ENCODE peak calls at places on chromosomes 12 and 14, in five cellular contexts. A is HepG2, W is A549, Z is K562, N is H1. B is an unnamed sample.

GRCh38 chr12:65784616-65785015 is 39.7 kb upstream of the HMGA2 start:
- DNase-seq in A (no peak), W (no peak), Z (no peak), N (no peak), B (no peak)

GRCh38 chr12:57389033-57389432 is 41.8 kb downstream of the R3HDM2 start:
- DNase-seq in A (no peak), W (peak), Z (no peak), N (no peak), B (peak)

GRCh38 chr12:47112679-47113078 is 32.9 kb upstream of the AMIGO2 start:
- DNase-seq in A (no peak), W (no peak), Z (no peak), N (no peak), B (no peak)

GRCh38 chr14:25349269-25349668 is 299.3 kb upstream of the STXBP6 start:
- DNase-seq in A (no peak), W (no peak), Z (no peak), N (no peak), B (no peak)

GRCh38 chr12:50925342-50925651 is 27.0 kb upstream of the HIGD1C start:
- DNase-seq in A (no peak), W (no peak), Z (no peak), N (no peak), B (no peak)

GRCh38 chr12:122909442-122910288 is 13.7 kb upstream of the VPS37B start:
- DNase-seq in A (no peak), W (no peak), Z (no peak), N (no peak), B (no peak)

GRCh38 chr12:124098101-124098757 is 125.2 kb downstream of the ZNF664 start:
- DNase-seq in A (no peak), W (no peak), Z (no peak), N (no peak), B (no peak)

GRCh38 chr14:50050171-50050570 is 66.2 kb downstream of the VCPKMT start:
- DNase-seq in A (no peak), W (no peak), Z (no peak), N (no peak), B (no peak)

GRCh38 chr12:632102-632696 is 31.0 kb downstream of the NINJ2 start:
- DNase-seq in A (peak), W (peak), Z (no peak), N (no peak), B (peak)

GRCh38 chr14:98957211-98958047 is 314.6 kb downstream of the BCL11B start:
- DNase-seq in A (no peak), W (peak), Z (no peak), N (no peak), B (no peak)

GRCh38 chr12:52232233-52232915 is 669 bp upstream of the KRT7 start:
- DNase-seq in A (no peak), W (no peak), Z (no peak), N (no peak), B (no peak)

GRCh38 chr12:121495746-121496145 is 85.1 kb downstream of the KDM2B start:
- DNase-seq in A (no peak), W (no peak), Z (no peak), N (no peak), B (no peak)

GRCh38 chr14:24734917-24735500 is 101.0 kb upstream of the GZMB start:
- DNase-seq in A (peak), W (peak), Z (peak), N (no peak), B (peak)

GRCh38 chr12:124523071-124523470 is 44.3 kb downstream of the NCOR2 start:
- DNase-seq in A (no peak), W (no peak), Z (no peak), N (no peak), B (no peak)

GRCh38 chr14:74302160-74302628 is 540 bp downstream of the ABCD4 start:
- DNase-seq in A (peak), W (peak), Z (peak), N (no peak), B (peak)

GRCh38 chr14:74296037-74296467 is 6.7 kb downstream of the ABCD4 start:
- DNase-seq in A (peak), W (no peak), Z (no peak), N (no peak), B (no peak)

GRCh38 chr14:74301594-74302159 is 1.1 kb downstream of the ABCD4 start:
- DNase-seq in A (no peak), W (no peak), Z (no peak), N (no peak), B (no peak)

GRCh38 chr14:74302634-74303569 is at the start of gene ABCD4:
- DNase-seq in A (peak), W (peak), Z (peak), N (peak), B (peak)

GRCh38 chr14:74299061-74299545 is 3.6 kb downstream of the ABCD4 start:
- DNase-seq in A (no peak), W (no peak), Z (no peak), N (no peak), B (peak)
- TF ChIP-seq RFX5 in A (no peak), W (no peak), Z (no peak), N (no peak), B (no peak)

DNA sequence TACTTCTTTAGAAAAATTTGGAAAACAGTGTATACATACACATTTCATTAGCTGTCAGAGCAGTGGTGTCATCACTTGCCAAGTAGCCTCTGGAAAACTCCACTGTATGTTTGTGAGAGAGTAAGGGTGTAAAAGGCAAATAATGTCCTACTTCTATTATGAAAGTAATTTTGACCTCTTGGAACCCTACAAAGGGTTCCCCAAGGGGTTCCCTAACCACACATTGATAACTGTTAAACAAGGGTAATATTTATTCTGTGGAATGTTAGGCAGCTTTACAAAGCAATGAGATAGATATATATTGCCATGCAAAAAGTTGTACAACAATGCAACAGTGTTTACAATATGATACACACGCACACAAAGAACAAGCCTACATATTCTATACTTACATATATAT is 18.6 kb upstream of the DHRS2 start:
- DNase-seq in A (no peak), W (no peak), Z (no peak), N (no peak), B (no peak)
- TF ChIP-seq MAFK in A (no peak), W (no peak), Z (no peak), N (no peak), B (no peak)

DNA sequence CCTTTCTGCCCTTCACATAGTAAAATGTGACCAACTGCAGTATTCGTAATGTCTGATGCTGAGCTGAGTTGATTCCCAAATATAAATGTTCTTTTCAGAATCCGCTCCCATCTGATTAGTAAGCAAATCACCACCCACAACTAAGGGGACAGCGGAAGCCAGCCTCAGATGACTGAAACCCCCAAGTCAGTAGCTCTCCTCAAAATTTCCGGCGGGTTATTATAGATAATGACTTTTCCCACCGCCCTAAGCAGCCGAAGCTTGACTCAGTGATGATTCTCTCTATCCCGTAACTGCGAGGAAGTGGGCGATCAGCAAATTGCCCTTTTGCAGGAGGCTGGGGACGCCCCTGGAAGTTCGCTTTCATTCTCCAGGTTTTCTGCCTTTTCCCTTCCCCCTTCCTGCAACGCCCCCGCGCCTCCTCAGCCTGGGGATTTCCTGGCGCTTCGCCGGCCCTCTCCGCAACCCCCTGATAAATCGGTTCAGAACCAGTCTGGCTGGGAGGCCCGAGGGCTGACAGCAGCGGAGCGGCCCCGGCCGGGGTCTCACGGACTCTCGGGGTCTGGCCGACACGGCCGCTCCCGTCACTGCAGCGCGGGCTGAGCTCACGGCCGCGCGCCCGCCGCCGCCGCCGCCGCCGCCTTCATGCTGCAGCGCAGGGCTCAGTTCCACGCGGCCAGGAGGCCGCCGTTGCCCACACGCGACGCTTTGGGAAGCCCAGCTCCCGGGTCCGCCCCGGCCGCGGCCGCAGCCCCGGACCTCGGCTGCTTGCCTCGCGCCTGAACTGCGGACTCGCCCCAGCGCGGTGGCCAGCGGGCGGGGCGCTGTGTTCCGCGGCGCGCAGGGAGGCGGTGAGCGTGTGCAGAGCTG is at the start of gene LRFN5:
- DNase-seq in A (no peak), W (no peak), Z (no peak), N (no peak), B (peak)
- TF ChIP-seq RFX5 in A (no peak), W (no peak), Z (no peak), N (no peak), B (no peak)

GRCh38 chr14:73612339-73613045 is at the start of gene ACOT6:
- DNase-seq in A (peak), W (peak), Z (peak), N (no peak), B (peak)
- TF ChIP-seq MAFK in A (no peak), W (no peak), Z (no peak), N (no peak), B (no peak)

B was measured in IMR-90.